ENCODE peak calls at places on chromosomes 5 and 9, in five cellular contexts. Z is lung; A is heart left ventricle; X is stimulated activated naive B cell treated with anti-CD40 and anti-IgM and Interleukin-4, amounts not matched to agents 10 μg/mL and 1 μg/mL and 100 μg/mL, for 72 hours; N is pancreas. Q is an unnamed sample.

GRCh38 chr5:155839251-155840037 is 487.5 kb upstream of the SGCD start:
- ATAC-seq in N (no peak), Z (no peak), A (no peak), X (no peak), Q (no peak)

GRCh38 chr9:93468763-93469456 is 15.5 kb upstream of the FAM120AOS start:
- ATAC-seq in Z (peak), X (no peak), N (peak), A (peak), Q (peak)

GRCh38 chr5:160956011-160956410 is 104.0 kb upstream of the ATP10B start:
- ATAC-seq in A (no peak), X (no peak), N (no peak), Z (no peak), Q (no peak)

GRCh38 chr5:150582281-150582791 is 58.1 kb upstream of the SYNPO start:
- ATAC-seq in Z (peak), N (peak), X (no peak), A (peak), Q (no peak)

GRCh38 chr9:134996591-134997530 is 79.1 kb upstream of the FCN1 start:
- ATAC-seq in N (no peak), Z (no peak), X (no peak), A (no peak), Q (no peak)

GRCh38 chr9:21770877-21771560 is 31.4 kb upstream of the MTAP start:
- ATAC-seq in Z (no peak), X (no peak), A (no peak), N (no peak), Q (peak)

GRCh38 chr9:124326378-124326777 is 68.6 kb downstream of the NEK6 start:
- ATAC-seq in Z (no peak), X (no peak), A (no peak), N (no peak), Q (no peak)

GRCh38 chr5:148641735-148642134 is 12.6 kb downstream of the HTR4 start:
- ATAC-seq in A (no peak), X (no peak), Z (no peak), N (no peak), Q (no peak)

GRCh38 chr9:16579872-16580432 is 290.5 kb downstream of the BNC2 start:
- ATAC-seq in Z (no peak), N (no peak), X (no peak), A (no peak), Q (no peak)